ENCODE peak calls at places on chromosomes 5 and 9, in four cellular contexts. One of them, this sample, is unnamed.
A peak's percentile ranks its signal among the peaks of the same experiment; 100 is the strongest.

GRCh38 chr9:123074627-123075026 is 41.2 kb downstream of the GPR21 start:
- DNase-seq in T-helper 9 cell: no peak
- DNase-seq in IMR-90: no peak
- DNase-seq in endothelial cell: no peak
- DNase-seq in this sample: no peak

GRCh38 chr5:179812135-179812825 is 5.6 kb upstream of the MGAT4B start:
- DNase-seq in T-helper 9 cell: no peak
- DNase-seq in IMR-90: no peak
- DNase-seq in endothelial cell: no peak
- DNase-seq in this sample: no peak

GRCh38 chr9:38486837-38487236 is 62.6 kb upstream of the IGFBPL1 start:
- DNase-seq in T-helper 9 cell: no peak
- DNase-seq in IMR-90: no peak
- DNase-seq in endothelial cell: no peak
- DNase-seq in this sample: no peak

GRCh38 chr5:56440871-56441740 is 208.0 kb upstream of the ANKRD55 start:
- DNase-seq in T-helper 9 cell: no peak
- DNase-seq in IMR-90: peak; percentile 88
- DNase-seq in endothelial cell: no peak
- DNase-seq in this sample: no peak

GRCh38 chr9:128421474-128422010 is 885 bp downstream of the CERCAM start:
- DNase-seq in T-helper 9 cell: no peak
- DNase-seq in IMR-90: no peak
- DNase-seq in endothelial cell: no peak
- DNase-seq in this sample: no peak

GRCh38 chr9:87742813-87743428 is 17.0 kb downstream of the CTSL start:
- DNase-seq in T-helper 9 cell: no peak
- DNase-seq in IMR-90: peak; percentile 12
- DNase-seq in endothelial cell: no peak
- DNase-seq in this sample: no peak

GRCh38 chr5:77563475-77563874 is 71.4 kb upstream of the WDR41 start:
- DNase-seq in T-helper 9 cell: no peak
- DNase-seq in IMR-90: no peak
- DNase-seq in endothelial cell: no peak
- DNase-seq in this sample: no peak

GRCh38 chr9:13513710-13514444 is 234.4 kb upstream of the MPDZ start:
- DNase-seq in T-helper 9 cell: no peak
- DNase-seq in IMR-90: no peak
- DNase-seq in endothelial cell: no peak
- DNase-seq in this sample: no peak

GRCh38 chr5:123448743-123449142 is 25.5 kb upstream of the CEP120 start:
- DNase-seq in T-helper 9 cell: no peak
- DNase-seq in IMR-90: no peak
- DNase-seq in endothelial cell: no peak
- DNase-seq in this sample: no peak

GRCh38 chr5:149060325-149060724 is 2.5 kb downstream of the SH3TC2 start:
- DNase-seq in T-helper 9 cell: no peak
- DNase-seq in IMR-90: peak; percentile 79
- DNase-seq in endothelial cell: no peak
- DNase-seq in this sample: no peak

GRCh38 chr9:129221233-129221632 is 43.2 kb upstream of the IER5L start:
- DNase-seq in T-helper 9 cell: no peak
- DNase-seq in IMR-90: no peak
- DNase-seq in endothelial cell: no peak
- DNase-seq in this sample: no peak

GRCh38 chr9:131227112-131228058 is 48.9 kb downstream of the FAM78A start:
- DNase-seq in T-helper 9 cell: no peak
- DNase-seq in IMR-90: peak; percentile 37
- DNase-seq in endothelial cell: no peak
- DNase-seq in this sample: no peak

GRCh38 chr5:33832904-33833575 is 58.8 kb downstream of the ADAMTS12 start:
- DNase-seq in T-helper 9 cell: no peak
- DNase-seq in IMR-90: peak; percentile 63
- DNase-seq in endothelial cell: no peak
- DNase-seq in this sample: no peak

GRCh38 chr5:32767948-32768427 is 56.9 kb downstream of the NPR3 start:
- DNase-seq in T-helper 9 cell: no peak
- DNase-seq in IMR-90: peak; percentile 99
- DNase-seq in endothelial cell: no peak
- DNase-seq in this sample: no peak

GRCh38 chr9:7320139-7320538 is 479.4 kb downstream of the DMAC1 start:
- DNase-seq in T-helper 9 cell: no peak
- DNase-seq in IMR-90: peak; percentile 99
- DNase-seq in endothelial cell: no peak
- DNase-seq in this sample: no peak

GRCh38 chr5:168696611-168697010 is 117.4 kb upstream of the PANK3 start:
- DNase-seq in T-helper 9 cell: no peak
- DNase-seq in IMR-90: no peak
- DNase-seq in endothelial cell: no peak
- DNase-seq in this sample: no peak

GRCh38 chr9:79692857-79693571 is 121.2 kb downstream of the TLE4 start:
- DNase-seq in T-helper 9 cell: no peak
- DNase-seq in IMR-90: peak; percentile 33
- DNase-seq in endothelial cell: no peak
- DNase-seq in this sample: no peak

GRCh38 chr9:7174301-7174700 is 416.5 kb downstream of the KDM4C start:
- DNase-seq in T-helper 9 cell: no peak
- DNase-seq in IMR-90: no peak
- DNase-seq in endothelial cell: no peak
- DNase-seq in this sample: no peak

GRCh38 chr5:139389701-139390638 is at the start of gene MZB1:
- DNase-seq in T-helper 9 cell: peak; percentile 34
- DNase-seq in IMR-90: no peak
- DNase-seq in endothelial cell: no peak
- DNase-seq in this sample: peak; percentile 65

GRCh38 chr5:132184588-132184987 is 43.1 kb downstream of the P4HA2 start:
- DNase-seq in T-helper 9 cell: no peak
- DNase-seq in IMR-90: no peak
- DNase-seq in endothelial cell: no peak
- DNase-seq in this sample: no peak

GRCh38 chr9:124264812-124265211 is 7.1 kb downstream of the NEK6 start:
- DNase-seq in T-helper 9 cell: no peak
- DNase-seq in IMR-90: peak; percentile 62
- DNase-seq in endothelial cell: no peak
- DNase-seq in this sample: no peak

GRCh38 chr5:178861627-178862026 is 1.9 kb downstream of the ZNF354B start:
- DNase-seq in T-helper 9 cell: no peak
- DNase-seq in IMR-90: no peak
- DNase-seq in endothelial cell: no peak
- DNase-seq in this sample: no peak

GRCh38 chr9:127185931-127186781 is 63.7 kb upstream of the ANGPTL2 start:
- DNase-seq in T-helper 9 cell: no peak
- DNase-seq in IMR-90: peak; percentile 84
- DNase-seq in endothelial cell: no peak
- DNase-seq in this sample: peak; percentile 94

GRCh38 chr9:70924905-70925547 is 196.4 kb downstream of the TRPM3 start:
- DNase-seq in T-helper 9 cell: no peak
- DNase-seq in IMR-90: peak; percentile 84
- DNase-seq in endothelial cell: peak; percentile 26
- DNase-seq in this sample: no peak

This sample was measured in posterior cingulate gyrus.